ENCODE peak calls at places on chromosomes 6 and 20, in ten cellular contexts. Q is nephron progenitor cell; C is stimulated activated CD8-positive, alpha-beta memory T cell treated with anti-CD3 and anti-CD28 coated beads, Interleukin-4, amount 100 ng/mL, for 24 hours; N is EL; I is globus pallidus; A is CD8-positive, alpha-beta memory T cell; P is HEK293T; J is DMS79; F is DMS153; X is KBM-7. Y is an unnamed sample.

GRCh38 chr20:23231561-23232218 is 118.9 kb upstream of the NXT1 start:
- DNase-seq in A (no peak), Q (no peak), J (no peak), X (no peak), C (no peak), N (peak), P (no peak), F (no peak), I (no peak), Y (no peak)

GRCh38 chr20:48632017-48632824 is 195.6 kb downstream of the PREX1 start:
- DNase-seq in X (no peak), A (no peak), F (no peak), C (no peak), I (no peak), J (no peak), Q (no peak), N (no peak), P (no peak), Y (no peak)

GRCh38 chr20:62618622-62619529 is 23.4 kb upstream of the SLCO4A1 start:
- DNase-seq in X (peak), J (no peak), F (no peak), A (no peak), N (no peak), I (no peak), Q (no peak), P (no peak), C (peak), Y (no peak)

GRCh38 chr6:143333749-143334520 is 116.6 kb downstream of the ADAT2 start:
- DNase-seq in P (no peak), J (no peak), I (peak), A (no peak), F (no peak), Q (no peak), C (no peak), X (no peak), N (no peak), Y (no peak)

GRCh38 chr20:16096756-16097326 is 476.4 kb downstream of the KIF16B start:
- DNase-seq in X (no peak), I (no peak), J (peak), N (no peak), C (no peak), Q (no peak), A (no peak), F (no peak), P (no peak), Y (no peak)

GRCh38 chr6:158817298-158818007 is 1.7 kb downstream of the EZR start:
- DNase-seq in X (peak), P (no peak), A (peak), I (peak), Q (peak), J (peak), F (no peak), N (peak), C (no peak), Y (peak)

GRCh38 chr6:108492131-108492766 is 68.5 kb upstream of the FOXO3 start:
- DNase-seq in I (peak), X (peak), N (peak), J (no peak), F (peak), Q (no peak), P (peak), C (no peak), A (no peak), Y (peak)

GRCh38 chr20:57656252-57656820 is 36.1 kb upstream of the ZBP1 start:
- DNase-seq in F (no peak), P (no peak), A (peak), Q (no peak), C (no peak), J (no peak), N (no peak), I (no peak), X (no peak), Y (no peak)

GRCh38 chr20:48738399-48739304 is 89.1 kb downstream of the PREX1 start:
- DNase-seq in F (no peak), N (no peak), I (no peak), A (peak), X (peak), P (no peak), C (peak), J (no peak), Q (no peak), Y (no peak)

GRCh38 chr20:59258103-59258705 is 42.2 kb upstream of the EDN3 start:
- DNase-seq in P (no peak), I (no peak), N (no peak), A (no peak), X (peak), Q (no peak), C (no peak), F (no peak), J (no peak), Y (peak)

GRCh38 chr6:170271771-170272314 is 19.0 kb downstream of the DLL1 start:
- DNase-seq in C (peak), J (no peak), Q (no peak), A (peak), P (no peak), N (no peak), I (no peak), F (no peak), X (peak), Y (peak)

GRCh38 chr6:7819641-7820040 is 90.9 kb downstream of the TXNDC5 start:
- DNase-seq in F (no peak), J (no peak), N (peak), Q (no peak), I (no peak), C (no peak), X (no peak), A (no peak), P (no peak), Y (no peak)

GRCh38 chr6:137399949-137400443 is 94.2 kb downstream of the OLIG3 start:
- DNase-seq in F (no peak), X (no peak), J (no peak), Q (no peak), P (no peak), N (no peak), C (no peak), A (no peak), I (no peak), Y (no peak)

GRCh38 chr6:118745156-118745555 is 93.8 kb upstream of the CEP85L start:
- DNase-seq in I (no peak), J (no peak), C (no peak), F (no peak), P (no peak), X (no peak), Q (no peak), N (no peak), A (no peak), Y (no peak)

GRCh38 chr20:22438346-22438745 is 146.0 kb downstream of the FOXA2 start:
- DNase-seq in J (no peak), P (no peak), C (no peak), A (no peak), X (no peak), N (no peak), F (no peak), Q (no peak), I (no peak), Y (no peak)

GRCh38 chr6:110147870-110148269 is 31.6 kb downstream of the WASF1 start:
- DNase-seq in P (no peak), X (peak), F (no peak), A (no peak), J (no peak), C (no peak), N (no peak), I (no peak), Q (no peak), Y (no peak)

GRCh38 chr20:46930940-46931339 is 36.3 kb downstream of the EYA2 start:
- DNase-seq in C (no peak), X (no peak), F (no peak), J (no peak), P (no peak), A (no peak), N (no peak), I (no peak), Q (no peak), Y (no peak)

GRCh38 chr6:54624779-54625178 is 221.8 kb upstream of the FAM83B start:
- DNase-seq in Q (no peak), I (no peak), P (no peak), N (peak), C (no peak), A (no peak), X (no peak), J (no peak), F (no peak), Y (no peak)

GRCh38 chr20:34720266-34720665 is 16.1 kb downstream of the TP53INP2 start:
- DNase-seq in F (no peak), A (no peak), X (no peak), J (no peak), P (no peak), N (no peak), Q (no peak), I (no peak), C (no peak), Y (no peak)

GRCh38 chr6:169048185-169048584 is 205.5 kb downstream of the THBS2 start:
- DNase-seq in N (no peak), X (no peak), Q (no peak), F (no peak), I (no peak), P (no peak), J (no peak), C (no peak), A (no peak), Y (no peak)

GRCh38 chr6:82910394-82910793 is 155.2 kb downstream of the UBE3D start:
- DNase-seq in J (no peak), F (no peak), P (no peak), X (no peak), Q (no peak), A (no peak), N (no peak), I (no peak), C (no peak), Y (no peak)

GRCh38 chr6:42820509-42821340 is 38.9 kb downstream of the BICRAL start:
- DNase-seq in P (no peak), F (no peak), J (no peak), N (no peak), I (peak), A (no peak), C (no peak), Q (no peak), X (no peak), Y (no peak)

GRCh38 chr20:46348972-46349741 is 40.9 kb upstream of the CDH22 start:
- DNase-seq in I (peak), Q (peak), C (peak), A (no peak), N (peak), F (peak), J (peak), P (peak), X (peak), Y (peak)

GRCh38 chr6:5942591-5942990 is 64.1 kb downstream of the NRN1 start:
- DNase-seq in X (no peak), N (peak), A (no peak), I (no peak), C (no peak), F (no peak), J (no peak), Q (no peak), P (no peak), Y (no peak)

GRCh38 chr6:37130704-37131103 is 39.2 kb upstream of the PIM1 start:
- DNase-seq in F (no peak), J (peak), N (peak), P (no peak), Q (no peak), I (no peak), C (no peak), A (no peak), X (peak), Y (peak)

GRCh38 chr6:40538556-40538955 is 48.6 kb downstream of the LRFN2 start:
- DNase-seq in P (no peak), J (no peak), Q (no peak), A (no peak), F (no peak), N (no peak), X (no peak), I (no peak), C (no peak), Y (no peak)

GRCh38 chr20:63972312-63973159 is 2.8 kb upstream of the ZNF512B start:
- DNase-seq in F (no peak), C (no peak), Q (no peak), N (no peak), J (no peak), I (no peak), P (no peak), X (no peak), A (peak), Y (no peak)

GRCh38 chr20:478949-479429 is 16.7 kb upstream of the TBC1D20 start:
- DNase-seq in X (peak), A (no peak), N (peak), Q (peak), J (no peak), C (no peak), P (peak), F (no peak), I (peak), Y (peak)

GRCh38 chr6:21159465-21159864 is 434.1 kb upstream of the SOX4 start:
- DNase-seq in C (no peak), F (no peak), I (no peak), A (no peak), Q (no peak), J (no peak), N (no peak), X (no peak), P (no peak), Y (no peak)

GRCh38 chr6:14134211-14134910 is 16.8 kb downstream of the CD83 start:
- DNase-seq in A (no peak), J (no peak), X (no peak), N (no peak), F (no peak), I (no peak), C (no peak), P (no peak), Q (no peak), Y (no peak)

GRCh38 chr6:142011156-142011555 is 121.6 kb upstream of the GJE1 start:
- DNase-seq in I (no peak), A (no peak), F (no peak), N (peak), X (no peak), C (no peak), Q (no peak), P (no peak), J (no peak), Y (no peak)

GRCh38 chr20:61744691-61745396 is 320.8 kb downstream of the TAF4 start:
- DNase-seq in X (no peak), I (no peak), N (peak), C (no peak), P (no peak), Q (no peak), F (no peak), J (no peak), A (no peak), Y (no peak)

Y was measured in OCI-M1.